ENCODE peak calls at places on chromosomes 6 and 20, in five cellular contexts. J, Q, K, N and P are unnamed samples.

GRCh38 chr6:164051427-164051826 is 636.9 kb downstream of the QKI start:
- DNase-seq in Q (no peak), N (no peak), J (no peak), K (no peak), P (no peak)

GRCh38 chr20:57527728-57528127 is 2.8 kb upstream of the CTCFL start:
- DNase-seq in K (no peak), Q (no peak), J (no peak), N (no peak), P (no peak)

GRCh38 chr20:46260480-46260879 is 47.8 kb downstream of the CDH22 start:
- DNase-seq in K (no peak), J (no peak), N (no peak), Q (no peak), P (no peak)

GRCh38 chr6:145749632-145750031 is 14.3 kb upstream of the EPM2A start:
- DNase-seq in K (no peak), J (no peak), N (no peak), Q (peak; percentile 32), P (no peak)

GRCh38 chr20:1817577-1818211 is 77.5 kb upstream of the SIRPA start:
- DNase-seq in N (no peak), Q (no peak), J (no peak), K (peak; percentile 15), P (peak; percentile 37)

GRCh38 chr20:1430004-1430451 is 36.6 kb downstream of the NSFL1C start:
- DNase-seq in K (no peak), N (no peak), J (no peak), Q (no peak), P (no peak)

GRCh38 chr6:34888874-34889555 is at the start of gene ANKS1A:
- DNase-seq in J (peak; percentile 90), K (peak; percentile 92), Q (no peak), N (peak; percentile 63), P (peak; percentile 91)

GRCh38 chr20:48124181-48124782 is 339.0 kb upstream of the SULF2 start:
- DNase-seq in Q (no peak), J (no peak), N (no peak), K (no peak), P (no peak)

GRCh38 chr6:111605100-111605748 is 454 bp downstream of the TRAF3IP2 start:
- DNase-seq in K (peak; percentile 72), Q (peak; percentile 94), J (peak; percentile 23), N (peak; percentile 13), P (no peak)

GRCh38 chr6:38193486-38194281 is 374.2 kb downstream of the ZFAND3 start:
- DNase-seq in J (no peak), Q (no peak), K (no peak), N (no peak), P (no peak)

GRCh38 chr20:46709459-46710148 is at the start of gene SLC2A10:
- DNase-seq in K (peak; percentile 65), Q (no peak), N (peak; percentile 65), J (no peak), P (peak; percentile 81)

GRCh38 chr20:59669451-59669850 is 65.1 kb downstream of the PHACTR3 start:
- DNase-seq in N (no peak), J (no peak), Q (no peak), K (no peak), P (no peak)

GRCh38 chr6:153038378-153038777 is 35.9 kb upstream of the MTRF1L start:
- DNase-seq in K (no peak), J (no peak), N (no peak), Q (no peak), P (no peak)

GRCh38 chr6:5466459-5466858 is 205.1 kb downstream of the FARS2 start:
- DNase-seq in N (no peak), J (no peak), K (no peak), Q (no peak), P (no peak)

GRCh38 chr20:46964299-46965123 is 69.9 kb downstream of the EYA2 start:
- DNase-seq in N (no peak), J (no peak), Q (no peak), K (no peak), P (no peak)

GRCh38 chr6:42720739-42721138 is 1.7 kb downstream of the PRPH2 start:
- DNase-seq in K (no peak), N (no peak), Q (no peak), J (no peak), P (no peak)

GRCh38 chr20:56979125-56979524 is 287.3 kb downstream of the BMP7 start:
- DNase-seq in Q (no peak), N (no peak), J (no peak), K (no peak), P (no peak)

GRCh38 chr6:16544006-16544405 is 217.3 kb downstream of the ATXN1 start:
- DNase-seq in Q (peak; percentile 89), K (no peak), J (no peak), N (peak; percentile 23), P (no peak)

GRCh38 chr6:45577836-45578504 is 200.2 kb upstream of the SUPT3H start:
- DNase-seq in K (no peak), Q (peak; percentile 32), N (no peak), J (no peak), P (no peak)

GRCh38 chr6:168647271-168647670 is 206.3 kb downstream of the SMOC2 start:
- DNase-seq in N (no peak), Q (no peak), J (no peak), K (no peak), P (no peak)

GRCh38 chr20:58209652-58210397 is 18.6 kb downstream of the ANKRD60 start:
- DNase-seq in Q (peak; percentile 31), K (peak; percentile 83), N (peak; percentile 96), J (peak; percentile 88), P (peak; percentile 92)

GRCh38 chr6:35436071-35436865 is 15.9 kb upstream of the FANCE start:
- DNase-seq in N (no peak), J (no peak), K (peak; percentile 70), Q (no peak), P (no peak)

GRCh38 chr6:53792973-53793317 is 1.9 kb upstream of the LRRC1 start:
- DNase-seq in N (no peak), J (no peak), Q (no peak), K (no peak), P (no peak)

GRCh38 chr20:34774431-34774830 is 51.0 kb downstream of the NCOA6 start:
- DNase-seq in K (no peak), J (no peak), Q (no peak), N (no peak), P (no peak)

GRCh38 chr6:17971128-17972073 is 16.0 kb downstream of the KIF13A start:
- DNase-seq in J (no peak), N (no peak), Q (no peak), K (no peak), P (no peak)

GRCh38 chr6:130697661-130698535 is 129.3 kb upstream of the SMLR1 start:
- DNase-seq in K (peak; percentile 48), N (peak; percentile 43), Q (peak; percentile 40), J (no peak), P (no peak)

GRCh38 chr20:25054133-25054820 is 3.7 kb downstream of the ACSS1 start:
- DNase-seq in Q (no peak), N (no peak), J (no peak), K (no peak), P (no peak)

GRCh38 chr6:122798099-122798641 is 9.1 kb downstream of the SMPDL3A start:
- DNase-seq in N (no peak), K (no peak), Q (no peak), J (no peak), P (no peak)

GRCh38 chr6:21856844-21857243 is 263.3 kb downstream of the SOX4 start:
- DNase-seq in N (no peak), J (no peak), K (no peak), Q (no peak), P (no peak)

DNA sequence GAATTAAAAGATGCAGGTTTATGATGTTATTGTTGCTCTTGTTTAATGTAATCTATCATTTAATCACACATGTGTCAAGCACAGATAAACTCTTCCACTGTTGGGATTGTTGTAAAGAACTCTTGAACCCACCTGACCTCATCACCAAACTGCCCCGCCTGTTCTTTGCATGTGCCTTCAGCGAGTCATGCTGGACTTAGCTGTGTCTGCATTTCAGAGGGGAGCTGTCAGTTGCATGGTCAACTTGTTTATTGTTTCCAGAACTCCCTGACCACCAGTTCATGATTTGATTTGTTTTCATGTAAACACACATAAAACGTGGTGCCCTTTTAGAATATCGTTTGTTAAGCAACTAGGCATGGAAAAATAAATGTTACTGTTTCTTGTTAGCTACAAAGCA is 93.6 kb downstream of the KHDC1L start:
- DNase-seq in N (no peak), J (no peak), K (no peak), Q (peak; percentile 25), P (no peak)
- TF ChIP-seq CTCF in N (no peak), J (no peak), K (no peak), Q (no peak), P (no peak)

GRCh38 chr6:166262738-166263515 is 45.3 kb downstream of the PRR18 start:
- DNase-seq in J (no peak), Q (no peak), N (no peak), K (no peak), P (no peak)
- TF ChIP-seq CTCF in J (no peak), Q (no peak), N (no peak), K (no peak), P (no peak)

GRCh38 chr6:33633084-33633461 is 12.0 kb downstream of the ITPR3 start:
- DNase-seq in K (no peak), J (no peak), N (no peak), Q (no peak), P (no peak)

GRCh38 chr6:33633462-33634158 is 12.5 kb downstream of the ITPR3 start:
- DNase-seq in K (peak; percentile 65), Q (no peak), N (no peak), J (peak; percentile 58), P (no peak)

GRCh38 chr6:33634203-33634727 is 13.1 kb downstream of the ITPR3 start:
- DNase-seq in N (no peak), Q (no peak), K (no peak), J (no peak), P (no peak)

GRCh38 chr6:33631971-33632585 is 11.0 kb downstream of the ITPR3 start:
- DNase-seq in J (no peak), N (no peak), Q (no peak), K (no peak), P (no peak)

DNA sequence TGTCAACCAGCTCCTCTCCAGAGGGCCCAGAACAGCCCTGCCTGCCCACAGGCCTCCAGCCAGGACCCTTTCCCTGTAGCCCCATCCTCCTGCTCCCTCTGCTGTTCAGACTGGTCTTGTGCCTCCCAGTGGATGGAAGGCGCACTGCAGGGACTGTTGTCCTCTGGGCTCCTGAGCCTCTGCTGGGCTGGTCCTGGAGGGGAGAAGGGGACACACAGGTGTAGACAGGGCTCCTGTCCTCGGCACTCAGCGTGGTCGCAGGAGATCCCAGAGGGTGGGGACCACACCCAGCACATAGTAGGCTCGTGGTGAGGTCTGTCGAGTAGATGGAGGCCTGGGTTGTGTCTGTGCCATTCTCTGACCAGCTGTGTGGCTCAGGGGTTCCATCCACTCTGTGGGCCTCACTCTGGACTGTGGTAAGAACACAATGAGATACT is 11.5 kb downstream of the ITPR3 start:
- DNase-seq in Q (no peak), N (peak; percentile 67), K (peak; percentile 94), J (peak; percentile 28), P (no peak)
- TF ChIP-seq CTCF in Q (peak; percentile 67), N (peak; percentile 68), K (peak; percentile 95), J (no peak), P (peak; percentile 76)

GRCh38 chr20:22863881-22864280 is 171.2 kb upstream of the SSTR4 start:
- DNase-seq in J (no peak), Q (no peak), N (no peak), K (no peak), P (no peak)

GRCh38 chr20:22862645-22863230 is 172.4 kb upstream of the SSTR4 start:
- DNase-seq in J (no peak), K (no peak), N (no peak), Q (no peak), P (no peak)

GRCh38 chr20:22861231-22861980 is 173.7 kb upstream of the SSTR4 start:
- DNase-seq in J (no peak), K (no peak), Q (no peak), N (no peak), P (no peak)

GRCh38 chr20:22861990-22862389 is 173.1 kb upstream of the SSTR4 start:
- DNase-seq in J (no peak), N (no peak), Q (no peak), K (no peak), P (no peak)

GRCh38 chr20:22866757-22867425 is 168.2 kb upstream of the SSTR4 start:
- DNase-seq in N (no peak), Q (no peak), J (no peak), K (no peak), P (no peak)
- TF ChIP-seq CTCF in N (no peak), Q (no peak), J (no peak), K (no peak), P (no peak)